ENCODE peak calls at places on chromosomes 7 and 10, in eight cellular contexts. U, Z, M, L, S, A, P and I are unnamed samples. For H3K27me3, the result is how much of the 10 kb centered on the place peaks cover.

GRCh38 chr7:20217193-20217948 is at the start of gene MACC1:
- DNase-seq in U (no peak), Z (peak), M (peak), L (peak), S (no peak), A (no peak), P (peak), I (no peak)

GRCh38 chr10:94088926-94089381 is 95.2 kb downstream of the PLCE1 start:
- DNase-seq in U (no peak), Z (no peak), M (no peak), L (no peak), S (no peak), A (no peak), P (no peak), I (no peak)

GRCh38 chr10:112435013-112435619 is 11.6 kb downstream of the ZDHHC6 start:
- DNase-seq in U (no peak), Z (peak), M (no peak), L (no peak), S (no peak), A (no peak), P (no peak), I (no peak)

GRCh38 chr7:127874049-127874636 is 157.1 kb downstream of the LRRC4 start:
- DNase-seq in U (no peak), Z (no peak), M (no peak), L (no peak), S (no peak), A (no peak), P (no peak), I (no peak)

GRCh38 chr7:39735903-39736302 is 112.5 kb downstream of the RALA start:
- DNase-seq in U (no peak), Z (no peak), M (no peak), L (no peak), S (no peak), A (no peak), P (no peak), I (no peak)

GRCh38 chr10:71864861-71865473 is 13.9 kb upstream of the PSAP start:
- DNase-seq in U (no peak), Z (no peak), M (no peak), L (no peak), S (no peak), A (no peak), P (no peak), I (no peak)

GRCh38 chr7:13903997-13904396 is 85.5 kb downstream of the ETV1 start:
- DNase-seq in U (no peak), Z (no peak), M (no peak), L (no peak), S (no peak), A (no peak), P (no peak), I (no peak)

GRCh38 chr10:120415709-120416330 is 41.2 kb upstream of the PLPP4 start:
- DNase-seq in U (no peak), Z (no peak), M (no peak), L (no peak), S (no peak), A (no peak), P (no peak), I (no peak)

GRCh38 chr7:149569025-149569725 is 71.6 kb upstream of the ZNF746 start:
- DNase-seq in U (no peak), Z (no peak), M (no peak), L (no peak), S (no peak), A (no peak), P (no peak), I (no peak)

GRCh38 chr7:16984346-16984745 is 102.6 kb upstream of the AGR3 start:
- DNase-seq in U (no peak), Z (no peak), M (no peak), L (no peak), S (no peak), A (no peak), P (no peak), I (no peak)

GRCh38 chr10:71447676-71448075 is 51.0 kb downstream of the CDH23 start:
- DNase-seq in U (no peak), Z (no peak), M (no peak), L (no peak), S (no peak), A (no peak), P (no peak), I (no peak)

GRCh38 chr7:26153246-26153822 is 1.3 kb downstream of the NFE2L3 start:
- DNase-seq in U (no peak), Z (no peak), M (no peak), L (no peak), S (no peak), A (no peak), P (no peak), I (no peak)

GRCh38 chr7:2336626-2337025 is 18.0 kb upstream of the EIF3B start:
- DNase-seq in U (no peak), Z (no peak), M (no peak), L (no peak), S (no peak), A (no peak), P (no peak), I (no peak)

GRCh38 chr10:71878327-71879034 is 27.4 kb upstream of the PSAP start:
- DNase-seq in U (no peak), Z (no peak), M (no peak), L (no peak), S (no peak), A (no peak), P (no peak), I (no peak)

GRCh38 chr7:116769541-116769940 is 92.8 kb upstream of the CAPZA2 start:
- DNase-seq in U (no peak), Z (no peak), M (no peak), L (no peak), S (no peak), A (no peak), P (no peak), I (no peak)

GRCh38 chr7:13467111-13467547 is 522.3 kb downstream of the ETV1 start:
- DNase-seq in U (no peak), Z (no peak), M (no peak), L (no peak), S (no peak), A (no peak), P (no peak), I (no peak)

GRCh38 chr7:88344956-88345832 is 38.5 kb upstream of the STEAP4 start:
- DNase-seq in U (no peak), Z (no peak), M (peak), L (peak), S (peak), A (no peak), P (peak), I (no peak)

GRCh38 chr10:12130237-12130872 is 878 bp downstream of the SEC61A2 start:
- DNase-seq in U (no peak), Z (peak), M (no peak), L (no peak), S (no peak), A (no peak), P (peak), I (peak)

GRCh38 chr10:117541909-117542705 is 439 bp upstream of the EMX2 start:
- DNase-seq in U (peak), Z (no peak), M (peak), L (no peak), S (no peak), A (no peak), P (peak), I (peak)

GRCh38 chr10:27542812-27543211 is 38.7 kb downstream of the RAB18 start:
- DNase-seq in U (no peak), Z (no peak), M (no peak), L (no peak), S (no peak), A (no peak), P (peak), I (no peak)

GRCh38 chr10:29878492-29878891 is 180.9 kb downstream of the JCAD start:
- DNase-seq in U (no peak), Z (no peak), M (no peak), L (no peak), S (no peak), A (no peak), P (no peak), I (no peak)

GRCh38 chr10:93160829-93161228 is 87.1 kb downstream of the CYP26A1 start:
- DNase-seq in U (no peak), Z (no peak), M (peak), L (peak), S (peak), A (no peak), P (peak), I (no peak)

GRCh38 chr7:23347007-23347681 is 48.0 kb downstream of the MALSU1 start:
- DNase-seq in U (no peak), Z (no peak), M (no peak), L (no peak), S (no peak), A (no peak), P (no peak), I (no peak)

GRCh38 chr7:43586251-43586900 is 3.5 kb downstream of the STK17A start:
- DNase-seq in U (no peak), Z (peak), M (no peak), L (no peak), S (no peak), A (no peak), P (no peak), I (no peak)

GRCh38 chr7:2939193-2939885 is 95.2 kb upstream of the GNA12 start:
- DNase-seq in U (no peak), Z (no peak), M (no peak), L (no peak), S (no peak), A (no peak), P (no peak), I (no peak)

GRCh38 chr10:18044976-18045720 is 93.4 kb downstream of the SLC39A12 start:
- DNase-seq in U (no peak), Z (no peak), M (no peak), L (no peak), S (no peak), A (no peak), P (no peak), I (no peak)

GRCh38 chr10:70668454-70668970 is 3.8 kb upstream of the ADAMTS14 start:
- DNase-seq in U (no peak), Z (no peak), M (no peak), L (no peak), S (no peak), A (no peak), P (no peak), I (no peak)

GRCh38 chr7:117606132-117606531 is 126.3 kb downstream of the CFTR start:
- DNase-seq in U (no peak), Z (no peak), M (no peak), L (no peak), S (no peak), A (no peak), P (no peak), I (no peak)

GRCh38 chr7:139060838-139061237 is 25.0 kb upstream of the ZC3HAV1L start:
- DNase-seq in U (no peak), Z (no peak), M (no peak), L (no peak), S (no peak), A (no peak), P (no peak), I (no peak)

GRCh38 chr10:124641282-124642075 is 102.7 kb downstream of the FAM53B start:
- DNase-seq in U (no peak), Z (peak), M (no peak), L (no peak), S (peak), A (peak), P (peak), I (peak)

GRCh38 chr10:34102237-34102673 is 712.8 kb downstream of the PARD3 start:
- DNase-seq in U (peak), Z (no peak), M (peak), L (peak), S (peak), A (no peak), P (peak), I (peak)

GRCh38 chr7:7304705-7305475 is 122.5 kb downstream of the C1GALT1 start:
- DNase-seq in U (no peak), Z (no peak), M (no peak), L (no peak), S (no peak), A (no peak), P (no peak), I (no peak)

GRCh38 chr7:159070422-159071148 is 74.1 kb downstream of the VIPR2 start:
- DNase-seq in U (no peak), Z (no peak), M (no peak), L (no peak), S (no peak), A (no peak), P (peak), I (no peak)

GRCh38 chr10:71632896-71633600 is 86.5 kb downstream of the C10orf105 start:
- DNase-seq in U (no peak), Z (no peak), M (no peak), L (no peak), S (no peak), A (no peak), P (no peak), I (no peak)

GRCh38 chr10:91642831-91643692 is 10.2 kb upstream of the PPP1R3C start:
- DNase-seq in U (no peak), Z (no peak), M (no peak), L (no peak), S (no peak), A (no peak), P (no peak), I (no peak)

GRCh38 chr7:20132596-20132995 is 84.6 kb downstream of the MACC1 start:
- DNase-seq in U (no peak), Z (no peak), M (no peak), L (no peak), S (no peak), A (no peak), P (no peak), I (no peak)

GRCh38 chr7:85770332-85770731 is 583.5 kb upstream of the SEMA3D start:
- DNase-seq in U (no peak), Z (no peak), M (no peak), L (no peak), S (no peak), A (no peak), P (no peak), I (no peak)

DNA sequence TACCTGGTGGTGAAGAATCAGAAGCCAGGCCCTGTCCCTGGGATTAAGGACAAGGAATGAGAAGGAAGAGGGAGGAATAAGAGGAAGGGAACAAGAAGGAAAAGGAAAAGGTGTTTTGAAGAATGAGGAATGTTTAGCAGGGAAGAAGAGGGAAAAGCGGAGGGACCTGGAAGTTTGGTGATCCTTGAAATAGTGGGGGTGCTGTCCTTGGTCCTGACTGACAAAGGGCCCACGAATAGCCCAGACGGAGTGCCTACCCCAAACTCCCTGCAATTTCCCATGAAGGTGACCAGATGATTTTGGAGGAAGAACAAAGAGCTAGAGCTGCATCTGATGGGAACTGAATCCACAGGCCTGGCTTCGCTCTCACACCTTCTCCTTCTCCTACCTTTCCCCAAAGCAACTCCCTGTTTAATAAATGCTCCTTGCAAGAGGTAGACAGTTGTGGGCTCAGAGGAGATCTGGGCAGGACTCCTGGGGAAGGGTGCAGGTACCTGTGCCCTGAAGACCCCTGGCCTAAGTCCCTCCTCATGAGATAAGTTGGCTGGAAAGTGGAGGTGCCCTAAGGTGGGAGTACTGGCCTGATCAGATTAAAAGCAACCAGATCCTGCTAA is 19.3 kb downstream of the KAZALD1 start:
- DNase-seq in U (no peak), Z (no peak), M (no peak), L (no peak), S (no peak), A (no peak), P (peak), I (no peak)
- H3K27me3 ChIP-seq in U (under half), Z (under half), M (half or more), L (under half), S (under half), A (under half), P (under half), I (under half)

GRCh38 chr7:155455776-155456516 is 2.0 kb upstream of the EN2 start:
- DNase-seq in U (no peak), Z (no peak), M (no peak), L (no peak), S (no peak), A (no peak), P (no peak), I (no peak)
- H3K27me3 ChIP-seq in U (under half), Z (under half), M (half or more), L (under half), S (half or more), A (under half), P (half or more), I (half or more)

GRCh38 chr7:105988277-105988676 is 25.2 kb downstream of the CDHR3 start:
- DNase-seq in U (no peak), Z (no peak), M (no peak), L (no peak), S (no peak), A (no peak), P (no peak), I (no peak)

GRCh38 chr7:105989686-105990085 is 26.6 kb downstream of the CDHR3 start:
- DNase-seq in U (no peak), Z (no peak), M (no peak), L (no peak), S (no peak), A (no peak), P (no peak), I (no peak)

GRCh38 chr7:105992888-105993287 is 29.8 kb downstream of the CDHR3 start:
- DNase-seq in U (no peak), Z (no peak), M (no peak), L (no peak), S (no peak), A (no peak), P (no peak), I (no peak)

GRCh38 chr7:105990726-105991465 is 27.8 kb downstream of the CDHR3 start:
- DNase-seq in U (peak), Z (no peak), M (no peak), L (no peak), S (no peak), A (no peak), P (peak), I (peak)

DNA sequence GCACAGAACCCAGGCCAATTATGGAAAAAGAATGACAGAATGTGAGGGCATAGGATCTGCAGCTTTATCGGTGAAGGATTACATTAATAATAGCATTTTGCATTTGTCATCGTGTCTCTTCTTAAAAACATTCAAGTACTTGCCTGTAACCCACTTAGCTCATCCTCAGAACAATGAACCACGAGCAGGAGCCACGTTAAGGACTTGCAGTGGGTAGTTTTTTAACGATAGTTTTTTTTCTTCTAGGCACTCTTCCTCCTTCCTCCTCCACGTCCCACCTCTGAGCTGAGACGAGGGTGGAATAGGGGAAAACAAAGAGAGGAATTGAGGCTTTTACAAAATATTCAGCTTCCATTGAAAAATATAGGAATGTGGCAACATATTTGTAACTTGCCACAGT is 27.1 kb downstream of the CDHR3 start:
- DNase-seq in U (no peak), Z (no peak), M (no peak), L (no peak), S (no peak), A (no peak), P (no peak), I (no peak)
- H3K27me3 ChIP-seq in U (under half), Z (under half), M (under half), L (under half), S (under half), A (under half), P (under half), I (under half)

DNA sequence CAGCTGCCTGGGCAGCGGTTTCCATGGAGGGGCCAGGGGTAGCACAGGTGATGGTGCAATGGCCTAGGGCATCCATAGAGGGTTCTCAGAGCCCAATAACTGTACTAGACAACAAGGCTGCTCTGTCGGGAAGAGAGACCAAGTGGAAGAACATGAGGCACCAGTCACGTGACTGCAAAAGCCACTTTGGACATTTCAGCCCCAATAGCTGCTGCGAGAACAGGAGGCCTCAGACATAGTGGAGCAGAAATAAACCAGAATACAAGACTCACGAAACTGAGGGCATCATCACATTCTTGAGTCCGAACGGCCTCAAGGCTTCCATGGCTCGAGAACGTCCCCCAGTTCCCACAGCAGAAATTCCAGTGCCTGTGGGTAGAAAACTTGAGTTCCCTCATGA is 32.3 kb upstream of the FIS1 start:
- DNase-seq in U (no peak), Z (no peak), M (no peak), L (no peak), S (no peak), A (no peak), P (no peak), I (no peak)
- H3K27me3 ChIP-seq in U (under half), Z (under half), M (under half), L (under half), S (under half), A (under half), P (under half), I (under half)

GRCh38 chr7:96986901-96987300 is 18.5 kb upstream of the DLX6 start:
- DNase-seq in U (no peak), Z (no peak), M (no peak), L (no peak), S (no peak), A (no peak), P (no peak), I (no peak)
- H3K27me3 ChIP-seq in U (under half), Z (under half), M (half or more), L (under half), S (half or more), A (under half), P (under half), I (under half)

DNA sequence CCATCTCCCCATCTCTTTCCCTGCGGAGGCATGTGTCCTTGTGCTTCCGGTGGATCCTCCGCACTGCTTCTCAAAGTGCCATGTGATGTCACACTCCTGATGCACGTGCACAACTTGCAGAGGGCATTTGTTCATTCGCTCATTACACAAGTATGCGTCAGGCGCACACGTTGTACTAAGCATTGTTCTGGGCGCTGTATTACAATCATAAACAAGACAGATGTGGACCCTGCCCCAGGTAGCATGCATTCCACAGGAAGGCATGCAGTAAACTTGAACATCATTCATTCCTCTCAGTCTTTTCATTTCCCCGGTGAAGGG is 9.0 kb upstream of the RAMP3 start:
- DNase-seq in U (no peak), Z (no peak), M (no peak), L (no peak), S (no peak), A (no peak), P (no peak), I (no peak)
- H3K27me3 ChIP-seq in U (under half), Z (under half), M (under half), L (under half), S (under half), A (under half), P (under half), I (under half)

DNA sequence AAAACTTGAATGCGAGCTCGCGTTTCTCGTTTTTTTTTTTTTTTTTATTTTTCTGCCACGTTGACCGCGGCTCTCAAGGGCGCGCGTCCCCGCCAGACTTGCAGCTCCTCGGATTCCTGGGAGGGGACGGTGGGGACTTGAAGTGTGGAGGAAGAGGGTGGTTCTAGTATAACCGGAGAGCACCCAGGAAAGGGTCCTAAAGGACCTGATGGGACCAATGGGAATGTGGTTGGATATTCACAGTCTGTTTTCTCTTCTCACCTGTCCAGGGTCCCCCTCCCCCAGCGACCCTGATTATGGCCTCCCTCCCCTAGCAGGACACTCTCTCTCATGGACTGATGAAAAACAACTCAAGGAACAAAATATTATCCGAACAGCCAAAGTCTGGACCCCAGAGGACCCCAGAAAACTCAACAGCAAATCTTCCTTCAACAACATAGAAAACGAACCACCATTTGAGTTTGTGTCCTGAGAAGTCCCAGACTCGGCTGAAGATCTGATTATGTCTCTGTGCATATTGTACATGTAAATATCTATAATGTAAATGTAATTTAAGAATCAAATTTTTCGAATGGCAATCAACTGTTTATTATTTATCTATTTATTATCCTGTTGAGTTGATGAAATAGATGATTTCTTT is 1.4 kb downstream of the PTF1A start:
- DNase-seq in U (no peak), Z (no peak), M (no peak), L (no peak), S (no peak), A (no peak), P (no peak), I (no peak)
- H3K27me3 ChIP-seq in U (under half), Z (under half), M (half or more), L (under half), S (half or more), A (under half), P (half or more), I (under half)